ENCODE peak calls at places on chromosome 1, in ten cellular contexts. X is prostate gland, J is HCT116, E is tibial nerve, O is vagina, G is hepatocyte, N is IMR-90, D is transverse colon, K is left ventricle myocardium inferior, T is spleen. L is an unnamed sample. For H3K4me1, the result is how much of the 10 kb centered on the place peaks cover.

GRCh38 chr1:205480349-205481278 is 23.9 kb upstream of the CDK18 start:
- DNase-seq in X (no peak), J (no peak), E (no peak), O (no peak), G (no peak), N (no peak), D (no peak), K (no peak), T (no peak), L (no peak)

GRCh38 chr1:4778056-4778455 is 123.6 kb downstream of the AJAP1 start:
- DNase-seq in X (no peak), J (no peak), E (no peak), O (no peak), G (peak), N (no peak), D (no peak), K (no peak), T (no peak), L (no peak)

GRCh38 chr1:192158181-192158580 is at the start of gene RGS18:
- DNase-seq in X (no peak), J (no peak), E (no peak), O (no peak), G (no peak), N (peak), D (no peak), K (no peak), T (no peak), L (no peak)

GRCh38 chr1:195202271-195202670 is 1406.0 kb downstream of the KCNT2 start:
- DNase-seq in X (no peak), J (no peak), E (no peak), O (no peak), G (peak), N (peak), D (no peak), K (no peak), T (no peak), L (no peak)

GRCh38 chr1:230863449-230863848 is 4.9 kb downstream of the C1orf198 start:
- DNase-seq in X (peak), J (no peak), E (no peak), O (no peak), G (peak), N (no peak), D (no peak), K (peak), T (peak), L (peak)

GRCh38 chr1:197424467-197424866 is 156.4 kb downstream of the CRB1 start:
- DNase-seq in X (no peak), J (no peak), E (no peak), O (no peak), G (no peak), N (no peak), D (no peak), K (no peak), T (no peak), L (no peak)

GRCh38 chr1:14083706-14084105 is 383.7 kb downstream of the PRDM2 start:
- DNase-seq in X (no peak), J (no peak), E (no peak), O (no peak), G (no peak), N (no peak), D (no peak), K (no peak), T (no peak), L (no peak)

GRCh38 chr1:161408404-161409085 is 40.9 kb upstream of the CFAP126 start:
- DNase-seq in X (no peak), J (no peak), E (no peak), O (no peak), G (no peak), N (no peak), D (no peak), K (no peak), T (no peak), L (no peak)

GRCh38 chr1:8462298-8462946 is 144.5 kb downstream of the SLC45A1 start:
- DNase-seq in X (peak), J (no peak), E (no peak), O (no peak), G (no peak), N (no peak), D (no peak), K (no peak), T (no peak), L (peak)

GRCh38 chr1:21334214-21335087 is 44.2 kb upstream of the ECE1 start:
- DNase-seq in X (no peak), J (no peak), E (peak), O (no peak), G (peak), N (peak), D (peak), K (peak), T (peak), L (peak)

GRCh38 chr1:41454406-41454805 is 30.1 kb downstream of the EDN2 start:
- DNase-seq in X (no peak), J (no peak), E (peak), O (no peak), G (no peak), N (no peak), D (peak), K (peak), T (no peak), L (no peak)

GRCh38 chr1:3914911-3915310 is 14.8 kb upstream of the C1orf174 start:
- DNase-seq in X (no peak), J (no peak), E (no peak), O (no peak), G (no peak), N (no peak), D (no peak), K (no peak), T (no peak), L (no peak)

GRCh38 chr1:9465640-9466039 is 73.6 kb upstream of the SLC25A33 start:
- DNase-seq in X (no peak), J (no peak), E (no peak), O (no peak), G (no peak), N (no peak), D (no peak), K (no peak), T (no peak), L (no peak)

GRCh38 chr1:19936061-19936750 is 12.8 kb upstream of the PLA2G2E start:
- DNase-seq in X (no peak), J (no peak), E (no peak), O (no peak), G (no peak), N (no peak), D (no peak), K (no peak), T (no peak), L (no peak)

GRCh38 chr1:32426489-32427255 is 32.4 kb upstream of the BSDC1 start:
- DNase-seq in X (peak), J (no peak), E (no peak), O (no peak), G (no peak), N (no peak), D (peak), K (no peak), T (no peak), L (no peak)

GRCh38 chr1:24266398-24266941 is 52.7 kb upstream of the GRHL3 start:
- DNase-seq in X (no peak), J (peak), E (no peak), O (no peak), G (peak), N (peak), D (no peak), K (no peak), T (no peak), L (no peak)

GRCh38 chr1:30700528-30701265 is 22.7 kb downstream of the MATN1 start:
- DNase-seq in X (no peak), J (no peak), E (peak), O (no peak), G (peak), N (peak), D (peak), K (peak), T (peak), L (no peak)

GRCh38 chr1:160522622-160523345 is at the start of gene SLAMF6:
- DNase-seq in X (no peak), J (no peak), E (no peak), O (no peak), G (no peak), N (no peak), D (peak), K (no peak), T (peak), L (no peak)

GRCh38 chr1:84206416-84206815 is 62.3 kb downstream of the PRKACB start:
- DNase-seq in X (no peak), J (no peak), E (no peak), O (no peak), G (no peak), N (no peak), D (no peak), K (no peak), T (no peak), L (no peak)

GRCh38 chr1:247833601-247834000 is 8.1 kb downstream of the OR11L1 start:
- DNase-seq in X (no peak), J (no peak), E (no peak), O (no peak), G (no peak), N (no peak), D (no peak), K (no peak), T (no peak), L (no peak)

GRCh38 chr1:153288634-153289275 is 24.0 kb downstream of the PGLYRP3 start:
- DNase-seq in X (no peak), J (peak), E (no peak), O (peak), G (no peak), N (no peak), D (no peak), K (no peak), T (no peak), L (no peak)

GRCh38 chr1:233294991-233295774 is at the start of gene PCNX2:
- DNase-seq in X (peak), J (peak), E (no peak), O (no peak), G (peak), N (peak), D (peak), K (no peak), T (peak), L (peak)

GRCh38 chr1:201791775-201792166 is 37.2 kb upstream of the IPO9 start:
- DNase-seq in X (no peak), J (no peak), E (no peak), O (no peak), G (peak), N (peak), D (no peak), K (peak), T (no peak), L (no peak)

GRCh38 chr1:2595812-2596529 is 9.4 kb downstream of the PRXL2B start:
- DNase-seq in X (no peak), J (no peak), E (no peak), O (no peak), G (no peak), N (no peak), D (no peak), K (no peak), T (peak), L (peak)

GRCh38 chr1:143689781-143690180 is 282.0 kb downstream of the FAM72C start:
- DNase-seq in X (no peak), J (no peak), E (no peak), O (no peak), G (no peak), N (no peak), D (no peak), K (no peak), T (no peak), L (no peak)

GRCh38 chr1:200802865-200803512 is 64.3 kb downstream of the CAMSAP2 start:
- DNase-seq in X (peak), J (peak), E (peak), O (no peak), G (peak), N (peak), D (peak), K (peak), T (peak), L (peak)

GRCh38 chr1:218366322-218367052 is 21.4 kb downstream of the TGFB2 start:
- DNase-seq in X (no peak), J (no peak), E (no peak), O (no peak), G (no peak), N (peak), D (no peak), K (no peak), T (no peak), L (no peak)

GRCh38 chr1:234497589-234497988 is 18.6 kb upstream of the TARBP1 start:
- DNase-seq in X (no peak), J (no peak), E (no peak), O (no peak), G (no peak), N (no peak), D (no peak), K (no peak), T (no peak), L (no peak)

GRCh38 chr1:214362188-214362882 is 81.4 kb downstream of the SMYD2 start:
- DNase-seq in X (no peak), J (no peak), E (no peak), O (no peak), G (no peak), N (peak), D (no peak), K (no peak), T (no peak), L (no peak)

GRCh38 chr1:30286241-30286983 is 437.0 kb downstream of the MATN1 start:
- DNase-seq in X (no peak), J (no peak), E (no peak), O (peak), G (no peak), N (no peak), D (no peak), K (no peak), T (no peak), L (no peak)

GRCh38 chr1:163870666-163871065 is 548.9 kb downstream of the NUF2 start:
- DNase-seq in X (no peak), J (no peak), E (no peak), O (no peak), G (no peak), N (no peak), D (no peak), K (no peak), T (no peak), L (no peak)

GRCh38 chr1:165353731-165354671 is 2.5 kb downstream of the LMX1A start:
- DNase-seq in X (no peak), J (no peak), E (no peak), O (no peak), G (no peak), N (no peak), D (no peak), K (no peak), T (no peak), L (no peak)

GRCh38 chr1:75171876-75172275 is 37.7 kb downstream of the LHX8 start:
- DNase-seq in X (no peak), J (no peak), E (no peak), O (no peak), G (no peak), N (no peak), D (no peak), K (no peak), T (no peak), L (no peak)

GRCh38 chr1:178389441-178389840 is 107.3 kb downstream of the CLEC20A start:
- DNase-seq in X (no peak), J (no peak), E (no peak), O (no peak), G (no peak), N (peak), D (no peak), K (no peak), T (no peak), L (no peak)

GRCh38 chr1:223394242-223394641 is 1.0 kb downstream of the CCDC185 start:
- DNase-seq in X (no peak), J (no peak), E (no peak), O (no peak), G (no peak), N (no peak), D (no peak), K (no peak), T (no peak), L (no peak)

GRCh38 chr1:75492011-75492410 is 118.9 kb downstream of the SLC44A5 start:
- DNase-seq in X (no peak), J (no peak), E (no peak), O (no peak), G (no peak), N (no peak), D (no peak), K (no peak), T (no peak), L (no peak)

GRCh38 chr1:67294836-67295622 is 12.6 kb upstream of the IL12RB2 start:
- DNase-seq in X (no peak), J (no peak), E (no peak), O (no peak), G (no peak), N (no peak), D (no peak), K (no peak), T (no peak), L (no peak)

GRCh38 chr1:156910309-156910782 is 10.1 kb upstream of the LRRC71 start:
- DNase-seq in X (peak), J (no peak), E (no peak), O (no peak), G (peak), N (no peak), D (peak), K (no peak), T (no peak), L (no peak)

GRCh38 chr1:109538827-109539555 is 681 bp upstream of the GPR61 start:
- DNase-seq in X (no peak), J (no peak), E (no peak), O (peak), G (no peak), N (no peak), D (no peak), K (no peak), T (no peak), L (no peak)

DNA sequence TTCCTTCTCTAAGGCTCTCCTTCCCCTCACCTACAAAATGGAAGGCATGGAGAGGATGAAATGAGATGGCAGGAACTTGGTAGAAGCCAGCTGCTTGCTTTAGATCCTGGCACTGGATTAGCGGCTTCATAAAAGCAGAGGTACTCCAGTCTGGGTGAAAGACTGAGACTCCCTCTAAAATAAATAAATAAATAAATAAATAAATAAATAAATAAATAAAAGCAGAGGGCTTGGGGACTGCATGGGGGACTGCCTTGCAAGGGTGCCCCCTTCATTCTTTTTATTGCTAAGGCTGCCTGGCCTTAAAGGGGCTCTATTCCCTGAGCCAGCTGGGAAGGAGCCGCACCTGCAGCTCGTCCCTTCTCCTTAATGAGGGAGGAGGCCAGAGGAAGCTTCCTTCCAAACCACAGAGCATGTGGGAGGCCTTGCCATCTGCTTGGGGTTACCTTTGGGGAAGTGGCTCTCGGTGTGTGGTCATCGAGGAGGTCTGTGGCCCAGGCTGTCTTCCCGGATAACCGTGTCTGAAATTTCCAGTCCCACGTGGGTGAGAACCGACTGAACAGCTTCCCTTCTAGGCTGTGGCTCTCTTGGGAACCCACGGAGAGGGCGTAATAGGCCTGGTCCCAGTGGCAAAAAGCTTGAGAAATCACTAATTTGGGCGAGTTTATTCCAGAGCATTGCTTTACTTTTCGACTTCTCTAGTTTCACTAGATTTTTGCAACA is 2.0 kb upstream of the ATP13A2 start:
- DNase-seq in X (no peak), J (no peak), E (peak), O (no peak), G (no peak), N (no peak), D (peak), K (no peak), T (peak), L (peak)
- H3K4me1 ChIP-seq in X (under half), J (under half), E (under half), O (under half), G (under half), N (under half), D (under half), K (under half), T (half or more), L (under half)

DNA sequence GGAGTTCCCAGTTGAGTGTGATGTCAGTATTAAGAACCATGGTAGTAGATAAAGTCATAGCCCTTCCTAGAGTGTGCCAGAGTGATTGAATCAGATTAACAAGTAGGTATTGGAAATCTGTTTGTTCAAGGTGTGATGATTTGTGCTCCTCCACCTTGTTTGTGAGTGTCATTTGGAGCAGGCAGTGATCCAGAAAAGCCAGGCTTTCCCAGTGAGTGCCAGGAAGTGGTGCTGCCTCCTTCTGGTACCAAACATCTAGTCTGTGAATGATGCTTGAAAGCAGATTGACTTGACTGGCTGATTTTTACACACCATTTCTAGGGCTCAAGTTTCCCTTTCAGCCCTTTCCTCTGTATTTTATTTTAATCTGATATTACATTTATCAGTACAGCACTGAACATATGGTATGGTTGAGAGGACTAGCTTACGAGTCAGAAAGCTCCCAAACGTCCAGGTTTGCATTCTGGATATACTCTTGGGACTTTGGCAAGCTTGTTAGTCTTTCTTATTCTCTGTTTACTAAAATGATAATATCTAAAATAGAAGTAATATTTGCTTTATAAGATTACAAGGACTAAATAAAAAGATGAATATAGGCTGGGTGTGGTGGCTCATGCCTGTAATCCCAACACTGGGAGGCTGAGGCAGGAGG is 100.7 kb downstream of the PATJ start:
- DNase-seq in X (peak), J (no peak), E (no peak), O (no peak), G (no peak), N (no peak), D (no peak), K (no peak), T (no peak), L (no peak)
- TF ChIP-seq CTCF in X (peak), J (peak), E (no peak), O (no peak), G (peak), N (peak), D (no peak), K (peak), T (no peak), L (no peak)

DNA sequence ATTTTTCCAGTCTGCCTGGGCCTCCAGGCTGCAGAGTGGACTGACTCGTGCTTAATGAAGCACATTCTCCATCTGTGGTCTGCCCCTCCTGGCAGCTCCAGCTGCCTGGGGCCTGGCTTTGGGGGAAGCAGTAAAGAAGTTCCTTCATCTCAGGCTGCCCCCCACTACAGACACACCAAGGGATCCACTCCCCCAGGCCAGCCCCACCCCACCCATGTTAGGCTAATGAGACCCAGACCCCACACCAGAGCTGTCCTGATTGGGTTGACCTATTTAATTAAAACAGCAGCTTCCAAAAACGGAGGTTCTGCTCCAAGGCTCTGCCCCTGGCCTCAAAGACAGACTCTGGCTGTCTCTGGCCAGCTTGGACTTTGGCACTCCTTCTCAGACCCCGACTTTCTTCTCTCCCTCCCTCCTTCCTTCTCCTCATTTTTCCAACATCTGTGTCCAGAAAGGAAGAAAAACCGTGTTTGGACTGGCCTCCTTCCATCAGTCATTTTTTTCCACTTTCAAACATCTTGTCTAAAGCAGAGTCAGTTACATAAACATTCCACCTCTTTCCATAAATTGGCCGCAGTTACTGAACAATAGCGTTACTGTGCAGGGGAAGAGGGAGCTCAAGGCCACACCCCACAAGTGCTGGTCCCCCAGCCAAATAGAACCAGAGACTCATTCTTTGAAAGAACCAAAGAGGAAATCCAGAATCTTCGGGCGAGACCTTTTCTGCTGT is 29.7 kb downstream of the SERTAD4 start:
- DNase-seq in X (no peak), J (no peak), E (no peak), O (no peak), G (peak), N (peak), D (no peak), K (peak), T (no peak), L (no peak)
- H3K27ac ChIP-seq in X (peak), J (no peak), E (peak), O (peak), G (peak), N (peak), D (peak), K (peak), T (no peak), L (no peak)

DNA sequence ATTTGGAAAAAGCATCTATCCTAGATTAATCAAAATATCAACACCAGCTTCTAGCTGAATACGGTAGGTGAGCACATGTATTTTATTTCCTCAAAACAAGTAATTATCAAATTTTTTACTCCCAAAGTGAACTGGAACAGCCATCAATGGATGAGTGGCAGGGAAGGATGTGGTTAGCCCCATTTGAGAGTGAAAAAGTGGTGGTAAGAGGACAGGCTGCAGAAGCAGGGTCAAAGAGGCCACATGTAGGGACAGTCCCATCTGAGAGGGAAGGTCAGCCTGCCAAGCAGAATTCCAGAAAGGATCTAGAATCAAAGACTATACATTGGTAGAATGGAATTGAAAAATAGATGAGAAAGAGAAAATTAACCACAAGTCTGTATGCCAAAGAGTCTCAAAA is 163.8 kb downstream of the SMYD3 start:
- DNase-seq in X (no peak), J (no peak), E (no peak), O (no peak), G (no peak), N (no peak), D (no peak), K (no peak), T (no peak), L (no peak)
- H3K4me1 ChIP-seq in X (under half), J (under half), E (under half), O (under half), G (under half), N (under half), D (under half), K (under half), T (under half), L (under half)